ENCODE peak calls at places on chromosome 16, in eight cellular contexts. B, E, J, L, K, U, N and D are unnamed samples.

GRCh38 chr16:83717308-83717707 is 90.5 kb upstream of the HSBP1 start:
- DNase-seq in B (no peak), E (no peak), J (no peak), L (no peak), K (no peak), U (no peak), N (no peak), D (no peak)

GRCh38 chr16:7380907-7381306 is 48.3 kb downstream of the RBFOX1 start:
- DNase-seq in B (no peak), E (no peak), J (no peak), L (no peak), K (no peak), U (no peak), N (no peak), D (no peak)

GRCh38 chr16:64225036-64225435 is 896.8 kb downstream of the CDH11 start:
- DNase-seq in B (no peak), E (no peak), J (no peak), L (no peak), K (no peak), U (no peak), N (no peak), D (no peak)

GRCh38 chr16:81767987-81768592 is 11.0 kb upstream of the PLCG2 start:
- DNase-seq in B (no peak), E (no peak), J (no peak), L (no peak), K (no peak), U (peak), N (no peak), D (no peak)

GRCh38 chr16:5257462-5257861 is 159.9 kb upstream of the EEF2KMT start:
- DNase-seq in B (no peak), E (no peak), J (no peak), L (no peak), K (no peak), U (no peak), N (no peak), D (no peak)

GRCh38 chr16:88566158-88566557 is 4.0 kb upstream of the ZC3H18 start:
- DNase-seq in B (no peak), E (no peak), J (no peak), L (peak), K (no peak), U (no peak), N (peak), D (peak)

GRCh38 chr16:50451951-50452508 is 83.2 kb upstream of the BRD7 start:
- DNase-seq in B (no peak), E (no peak), J (no peak), L (no peak), K (no peak), U (no peak), N (no peak), D (no peak)

GRCh38 chr16:12060751-12061150 is 84.2 kb downstream of the SNX29 start:
- DNase-seq in B (no peak), E (peak), J (no peak), L (no peak), K (peak), U (no peak), N (no peak), D (no peak)

GRCh38 chr16:21597571-21598030 is 1.8 kb upstream of the METTL9 start:
- DNase-seq in B (no peak), E (no peak), J (no peak), L (no peak), K (no peak), U (no peak), N (no peak), D (no peak)

GRCh38 chr16:23369416-23369815 is 67.3 kb downstream of the SCNN1B start:
- DNase-seq in B (no peak), E (no peak), J (no peak), L (no peak), K (no peak), U (no peak), N (no peak), D (no peak)

GRCh38 chr16:77408607-77409006 is 26.2 kb downstream of the ADAMTS18 start:
- DNase-seq in B (no peak), E (no peak), J (no peak), L (no peak), K (no peak), U (no peak), N (no peak), D (no peak)

GRCh38 chr16:24906199-24906808 is 60.5 kb downstream of the SLC5A11 start:
- DNase-seq in B (no peak), E (no peak), J (no peak), L (peak), K (no peak), U (peak), N (peak), D (peak)

GRCh38 chr16:82735696-82736095 is 108.9 kb downstream of the CDH13 start:
- DNase-seq in B (no peak), E (no peak), J (no peak), L (no peak), K (no peak), U (no peak), N (no peak), D (no peak)

GRCh38 chr16:30358990-30359870 is 4.1 kb upstream of the CD2BP2 start:
- DNase-seq in B (no peak), E (no peak), J (no peak), L (no peak), K (no peak), U (no peak), N (no peak), D (no peak)

GRCh38 chr16:30359871-30360170 is 4.7 kb upstream of the CD2BP2 start:
- DNase-seq in B (no peak), E (no peak), J (no peak), L (no peak), K (no peak), U (no peak), N (no peak), D (no peak)

GRCh38 chr16:30358577-30358936 is 3.4 kb upstream of the CD2BP2 start:
- DNase-seq in B (no peak), E (no peak), J (no peak), L (no peak), K (no peak), U (no peak), N (no peak), D (no peak)

GRCh38 chr16:30357715-30358576 is 2.8 kb upstream of the CD2BP2 start:
- DNase-seq in B (no peak), E (no peak), J (no peak), L (no peak), K (no peak), U (no peak), N (no peak), D (no peak)

DNA sequence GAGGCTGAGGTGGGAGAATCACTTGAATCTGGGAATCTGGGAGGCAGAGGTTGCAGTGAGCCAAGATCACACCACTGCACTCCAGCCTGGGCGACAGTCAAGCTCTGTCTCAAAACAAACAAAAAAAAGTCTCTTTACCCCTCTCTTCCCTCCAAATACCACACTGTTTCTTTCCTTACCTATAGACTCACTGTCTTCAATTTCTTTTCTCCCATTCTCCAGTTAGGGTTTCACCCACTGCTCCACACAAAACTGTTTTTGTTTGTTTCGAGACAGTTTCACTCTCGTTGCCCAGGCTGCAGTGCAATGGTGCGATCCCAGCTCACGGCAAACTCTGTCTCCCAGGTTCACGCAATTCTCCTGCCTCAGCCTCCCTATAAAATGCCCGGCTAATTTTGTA is 6.1 kb upstream of the CD2BP2 start:
- DNase-seq in B (no peak), E (no peak), J (no peak), L (no peak), K (no peak), U (no peak), N (no peak), D (no peak)
- TF ChIP-seq CTCF in B (no peak), E (no peak), J (no peak), L (no peak), K (no peak), U (no peak), N (no peak), D (no peak)

GRCh38 chr16:67279296-67280089 is at the start of gene PLEKHG4:
- DNase-seq in B (no peak), E (peak), J (peak), L (peak), K (no peak), U (peak), N (peak), D (peak)
- H3K4me3 ChIP-seq in B (peak), E (peak), J (peak), L (peak), K (peak), U (peak), N (peak), D (peak)

DNA sequence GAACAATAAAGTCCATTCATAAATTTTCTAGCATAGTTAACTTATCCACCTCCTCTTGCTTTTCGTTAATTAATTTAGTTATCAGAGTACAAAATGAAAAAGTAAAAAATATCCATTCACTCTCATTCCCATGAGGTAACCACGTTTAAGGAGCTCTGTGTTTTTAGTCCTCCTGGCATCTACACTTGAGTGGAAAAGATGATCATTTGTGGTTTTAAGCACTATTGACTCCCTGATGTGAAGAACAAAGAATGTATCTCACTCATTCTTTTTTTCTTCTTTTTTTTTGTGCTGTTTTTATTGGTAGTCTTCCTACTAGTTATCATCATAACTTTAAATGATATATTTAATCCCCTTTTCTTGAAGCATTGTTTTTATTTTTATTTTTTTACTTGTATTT is 26.1 kb downstream of the QPRT start:
- DNase-seq in B (no peak), E (no peak), J (no peak), L (no peak), K (peak), U (no peak), N (no peak), D (no peak)
- TF ChIP-seq CTCF in B (no peak), E (no peak), J (no peak), L (no peak), K (no peak), U (no peak), N (no peak), D (no peak)

DNA sequence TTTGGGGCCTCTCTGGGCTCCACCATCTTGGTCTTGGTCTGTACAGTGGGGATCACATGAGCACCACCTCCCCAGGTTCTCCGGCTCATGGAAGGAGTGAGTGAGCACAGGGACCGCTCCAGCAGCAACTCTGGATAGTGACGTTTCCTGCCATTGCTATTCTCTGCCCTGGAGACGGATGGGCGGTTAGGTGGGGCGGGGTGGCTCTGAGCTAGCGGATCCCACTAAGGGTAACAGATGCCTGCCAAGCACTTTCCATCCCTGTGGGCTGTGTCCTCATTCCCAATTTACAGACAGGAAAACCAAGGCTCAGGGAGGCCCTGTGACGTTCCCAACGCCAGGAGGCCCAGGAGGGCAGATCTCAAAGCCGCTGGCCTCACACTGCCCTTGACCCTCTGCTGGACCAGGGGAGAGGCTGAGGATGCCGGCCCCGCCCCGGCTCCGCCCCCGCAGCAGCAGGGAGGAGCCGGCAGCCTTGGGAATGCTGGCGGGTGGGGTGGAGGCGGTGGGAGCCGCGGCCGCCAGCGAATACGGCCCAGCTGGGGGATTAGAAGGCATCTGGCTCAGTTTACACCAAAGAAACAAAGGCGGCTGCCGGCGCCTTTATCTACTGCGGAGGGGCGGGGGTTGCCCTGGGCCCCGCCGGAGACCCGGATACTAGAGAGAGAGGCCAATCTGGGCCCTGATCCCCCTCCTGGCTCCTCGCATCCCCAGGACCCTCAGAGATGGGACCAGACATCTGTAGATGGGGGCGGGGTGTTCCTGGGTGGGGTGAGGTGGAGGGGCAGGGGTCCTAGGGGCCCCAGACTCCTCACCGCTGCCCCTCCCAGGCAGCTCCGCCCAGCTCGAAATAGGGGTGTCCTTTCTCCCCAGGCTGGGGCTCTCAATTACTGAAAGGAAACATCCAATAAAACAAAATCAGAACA is 122.3 kb upstream of the CIBAR2 start:
- DNase-seq in B (no peak), E (peak), J (peak), L (peak), K (no peak), U (peak), N (peak), D (peak)
- H3K4me3 ChIP-seq in B (peak), E (peak), J (peak), L (peak), K (no peak), U (peak), N (peak), D (peak)

DNA sequence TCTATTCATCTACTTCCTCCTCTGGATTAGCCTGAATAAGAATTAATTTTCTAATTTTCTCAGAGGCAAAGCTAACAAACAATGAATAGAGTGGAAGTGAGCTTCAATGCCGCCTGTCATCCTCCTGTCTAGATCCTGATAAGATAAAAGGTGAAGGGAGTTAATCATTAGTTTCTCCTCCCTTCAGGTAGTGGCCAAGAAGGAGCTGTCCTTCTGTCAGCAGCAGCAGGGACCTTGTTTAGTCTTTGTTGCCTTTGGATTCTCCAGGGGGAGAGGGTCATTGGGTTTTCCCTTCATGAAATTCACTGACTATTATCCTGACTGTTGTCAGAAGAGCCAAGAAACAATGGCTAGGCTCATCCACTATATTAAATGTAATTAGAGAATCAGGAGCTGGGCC is 420.2 kb upstream of the GOT2 start:
- DNase-seq in B (no peak), E (no peak), J (no peak), L (no peak), K (no peak), U (no peak), N (no peak), D (no peak)
- TF ChIP-seq CTCF in B (no peak), E (no peak), J (no peak), L (no peak), K (no peak), U (no peak), N (no peak), D (no peak)

DNA sequence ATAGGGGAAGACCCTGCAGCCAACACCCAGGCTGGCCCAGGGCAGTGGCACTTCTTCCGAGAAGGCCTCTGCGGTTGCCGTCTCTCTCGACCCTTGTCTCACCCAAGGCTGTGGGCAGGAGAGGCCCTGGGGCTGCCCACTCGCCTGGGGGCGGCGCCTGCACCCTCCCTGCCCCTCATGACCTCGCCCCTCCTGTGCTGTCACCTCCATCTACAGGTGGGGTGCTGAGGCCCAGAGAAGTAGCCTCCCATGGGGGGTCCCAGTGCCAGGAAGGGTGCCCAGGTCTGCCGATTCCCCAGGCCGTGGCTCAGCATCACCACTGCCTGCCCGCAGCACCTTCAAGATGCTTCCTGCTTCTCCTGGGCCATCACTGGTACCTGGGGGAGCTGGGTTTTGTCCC is 992 bp downstream of the NLRC3 start:
- DNase-seq in B (no peak), E (no peak), J (no peak), L (no peak), K (no peak), U (no peak), N (no peak), D (no peak)
- H3K4me3 ChIP-seq in B (peak), E (peak), J (no peak), L (no peak), K (no peak), U (no peak), N (no peak), D (no peak)

GRCh38 chr16:79874391-79874790 is 273.9 kb upstream of the MAF start:
- DNase-seq in B (no peak), E (no peak), J (no peak), L (no peak), K (peak), U (no peak), N (no peak), D (no peak)
- TF ChIP-seq CTCF in B (no peak), E (no peak), J (no peak), L (no peak), K (no peak), U (no peak), N (no peak), D (no peak)

DNA sequence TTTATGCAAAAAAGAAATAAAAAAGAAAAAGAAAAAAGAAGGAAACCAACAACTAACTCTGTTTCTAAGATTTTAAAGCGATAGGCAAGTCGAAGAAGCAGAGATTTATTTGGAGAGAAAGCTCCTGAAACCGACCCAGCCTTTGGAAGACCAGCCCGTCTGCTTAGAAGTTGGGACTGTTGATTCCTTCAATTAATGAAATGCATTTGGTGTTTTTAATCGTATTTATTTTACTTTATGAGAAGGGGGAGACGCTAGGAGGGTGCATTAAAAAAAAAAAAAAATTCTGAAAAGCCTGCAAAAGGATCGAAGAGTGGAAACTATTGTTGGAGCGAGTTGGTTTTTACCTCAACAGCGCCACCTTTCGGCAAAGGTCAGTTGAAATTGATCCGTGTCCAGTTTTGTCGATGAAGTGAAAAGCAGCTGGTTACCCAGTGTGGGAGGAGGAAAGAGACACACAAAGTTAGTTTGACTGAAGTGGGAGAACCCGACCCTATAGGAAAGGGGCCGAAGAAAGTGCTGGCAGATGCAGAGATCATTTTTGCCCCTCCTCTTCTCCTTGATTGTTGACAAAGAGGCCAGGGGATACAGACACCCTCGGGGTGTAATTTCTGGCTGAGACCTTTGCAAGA is 1.6 kb upstream of the MAF start:
- DNase-seq in B (peak), E (peak), J (peak), L (peak), K (no peak), U (peak), N (peak), D (peak)
- H3K4me3 ChIP-seq in B (peak), E (peak), J (peak), L (peak), K (peak), U (peak), N (no peak), D (no peak)